ENCODE peak calls at places on chromosome 17, in eight cellular contexts. L is IMR-90; B is naive thymus-derived CD8-positive, alpha-beta T cell; T is NCI-H510A treated with DMSO at 0.1 percent for 48 hours; G is GM03348; H is endothelial cell; V is T-helper 9 cell; X is EH. A is an unnamed sample.
A peak's percentile ranks its signal among the peaks of the same experiment; 100 is the strongest.

GRCh38 chr17:41680426-41681040 is 8.2 kb upstream of the EIF1 start:
- DNase-seq in L (no peak), B (no peak), T (peak; percentile 39), G (no peak), H (no peak), V (no peak), X (no peak), A (peak; percentile 85)

GRCh38 chr17:5885336-5885735 is 184.8 kb upstream of the WSCD1 start:
- DNase-seq in L (no peak), B (no peak), T (no peak), G (no peak), H (no peak), V (no peak), X (no peak), A (no peak)

GRCh38 chr17:47649972-47650524 is 329 bp downstream of the KPNB1 start:
- DNase-seq in L (no peak), B (no peak), T (peak; percentile 57), G (no peak), H (no peak), V (peak; percentile 47), X (no peak), A (no peak)

GRCh38 chr17:40099627-40100418 is 566 bp downstream of the NR1D1 start:
- DNase-seq in L (no peak), B (no peak), T (no peak), G (no peak), H (no peak), V (no peak), X (no peak), A (no peak)

GRCh38 chr17:3870871-3871306 is 22.0 kb downstream of the CAMKK1 start:
- DNase-seq in L (no peak), B (no peak), T (no peak), G (no peak), H (no peak), V (no peak), X (no peak), A (no peak)

GRCh38 chr17:42484304-42484703 is 25.6 kb downstream of the ATP6V0A1 start:
- DNase-seq in L (no peak), B (peak; percentile 82), T (no peak), G (no peak), H (no peak), V (peak; percentile 61), X (no peak), A (no peak)

GRCh38 chr17:56110463-56111138 is 42.7 kb upstream of the ANKFN1 start:
- DNase-seq in L (no peak), B (no peak), T (peak; percentile 50), G (no peak), H (no peak), V (no peak), X (no peak), A (no peak)

GRCh38 chr17:75908201-75908600 is 3.5 kb upstream of the MRPL38 start:
- DNase-seq in L (no peak), B (no peak), T (peak; percentile 84), G (peak; percentile 39), H (no peak), V (no peak), X (peak; percentile 54), A (peak; percentile 53)

GRCh38 chr17:8724451-8724850 is 20.2 kb downstream of the CCDC42 start:
- DNase-seq in L (no peak), B (no peak), T (no peak), G (no peak), H (no peak), V (no peak), X (no peak), A (no peak)

GRCh38 chr17:33874617-33875060 is 380.4 kb upstream of the CCL2 start:
- DNase-seq in L (no peak), B (no peak), T (no peak), G (no peak), H (no peak), V (no peak), X (no peak), A (no peak)

GRCh38 chr17:77881545-77881944 is 77.0 kb upstream of the TNRC6C start:
- DNase-seq in L (peak; percentile 28), B (peak; percentile 55), T (peak; percentile 6), G (peak; percentile 89), H (no peak), V (peak; percentile 57), X (peak; percentile 39), A (no peak)

GRCh38 chr17:47980516-47980915 is 9.6 kb downstream of the CDK5RAP3 start:
- DNase-seq in L (no peak), B (no peak), T (no peak), G (no peak), H (no peak), V (no peak), X (no peak), A (no peak)

GRCh38 chr17:27381007-27381501 is 75.2 kb upstream of the KSR1 start:
- DNase-seq in L (peak; percentile 20), B (peak; percentile 53), T (peak; percentile 6), G (peak; percentile 56), H (peak; percentile 85), V (peak; percentile 72), X (peak; percentile 36), A (peak; percentile 84)

GRCh38 chr17:3907483-3908216 is 8.6 kb downstream of the P2RX1 start:
- DNase-seq in L (no peak), B (no peak), T (no peak), G (no peak), H (no peak), V (no peak), X (peak; percentile 10), A (no peak)

GRCh38 chr17:1122681-1123396 is 56.9 kb downstream of the ABR start:
- DNase-seq in L (peak; percentile 58), B (peak; percentile 77), T (peak; percentile 36), G (peak; percentile 90), H (peak; percentile 88), V (peak; percentile 80), X (peak; percentile 69), A (peak; percentile 61)

GRCh38 chr17:16406742-16407674 is 8.4 kb upstream of the TRPV2 start:
- DNase-seq in L (no peak), B (no peak), T (no peak), G (peak; percentile 54), H (peak; percentile 59), V (no peak), X (peak; percentile 35), A (peak; percentile 70)

GRCh38 chr17:31690118-31690517 is 168.9 kb downstream of the COPRS start:
- DNase-seq in L (peak; percentile 84), B (no peak), T (no peak), G (no peak), H (no peak), V (no peak), X (peak; percentile 68), A (no peak)

GRCh38 chr17:17535957-17536356 is 39.8 kb upstream of the RASD1 start:
- DNase-seq in L (peak; percentile 39), B (no peak), T (no peak), G (peak; percentile 37), H (no peak), V (no peak), X (peak; percentile 81), A (peak; percentile 76)

GRCh38 chr17:78559749-78560368 is 17.3 kb downstream of the DNAH17 start:
- DNase-seq in L (no peak), B (no peak), T (peak; percentile 17), G (no peak), H (no peak), V (no peak), X (no peak), A (no peak)

GRCh38 chr17:6299275-6299674 is 135.6 kb downstream of the AIPL1 start:
- DNase-seq in L (no peak), B (no peak), T (no peak), G (no peak), H (no peak), V (no peak), X (no peak), A (no peak)

GRCh38 chr17:49939318-49939717 is 29.7 kb upstream of the DLX4 start:
- DNase-seq in L (no peak), B (no peak), T (no peak), G (no peak), H (no peak), V (no peak), X (no peak), A (no peak)

GRCh38 chr17:74149597-74150427 is 53.7 kb upstream of the RPL38 start:
- DNase-seq in L (no peak), B (no peak), T (no peak), G (no peak), H (no peak), V (no peak), X (no peak), A (no peak)

GRCh38 chr17:47694818-47695663 is 1.1 kb downstream of the TBKBP1 start:
- DNase-seq in L (peak; percentile 49), B (no peak), T (no peak), G (peak; percentile 86), H (peak; percentile 37), V (no peak), X (peak; percentile 62), A (no peak)

GRCh38 chr17:73710095-73710592 is 65.9 kb upstream of the SDK2 start:
- DNase-seq in L (peak; percentile 4), B (peak; percentile 73), T (peak; percentile 92), G (peak; percentile 80), H (peak; percentile 78), V (peak; percentile 56), X (peak; percentile 2), A (peak; percentile 82)

GRCh38 chr17:76493505-76494167 is 7.6 kb downstream of the RHBDF2 start:
- DNase-seq in L (no peak), B (peak; percentile 38), T (no peak), G (no peak), H (no peak), V (peak; percentile 30), X (no peak), A (no peak)

GRCh38 chr17:28227278-28228108 is 91.5 kb upstream of the TMEM97 start:
- DNase-seq in L (no peak), B (no peak), T (peak; percentile 89), G (peak; percentile 33), H (peak; percentile 79), V (no peak), X (peak; percentile 71), A (peak; percentile 90)

GRCh38 chr17:19306160-19307111 is 56.1 kb downstream of the B9D1 start:
- DNase-seq in L (no peak), B (peak; percentile 83), T (no peak), G (no peak), H (no peak), V (no peak), X (no peak), A (no peak)

GRCh38 chr17:55648086-55648485 is 74.6 kb downstream of the TMEM100 start:
- DNase-seq in L (no peak), B (no peak), T (no peak), G (no peak), H (no peak), V (no peak), X (no peak), A (no peak)